ENCODE peak calls at places on chromosomes 6 and 20, in nine cellular contexts. U is lower lobe of right lung; M is psoas muscle; S is neural progenitor cell; Y is fibroblast of lung; A is CD8-positive, alpha-beta memory T cell; X is colonic mucosa; G is heart left ventricle; H is PC-3. F is an unnamed sample. For H3K27me3, the result is how much of the 10 kb centered on the place peaks cover.

GRCh38 chr20:10641893-10642292 is 31.9 kb downstream of the JAG1 start:
- DNase-seq in U (no peak), M (no peak), S (no peak), Y (no peak), A (no peak), X (no peak), G (no peak), H (no peak), F (no peak)

GRCh38 chr6:134217516-134218140 is 100.3 kb downstream of the SGK1 start:
- DNase-seq in U (no peak), M (no peak), S (no peak), Y (peak), A (no peak), X (no peak), G (no peak), H (no peak), F (no peak)

GRCh38 chr6:73696990-73697651 is 1.1 kb downstream of the CD109 start:
- DNase-seq in U (no peak), M (no peak), S (no peak), Y (no peak), A (no peak), X (no peak), G (no peak), H (peak), F (no peak)

GRCh38 chr6:105452376-105452775 is 49.5 kb upstream of the PREP start:
- DNase-seq in U (no peak), M (no peak), S (no peak), Y (no peak), A (no peak), X (no peak), G (no peak), H (peak), F (no peak)

GRCh38 chr6:123895346-123895745 is 91.7 kb downstream of the NKAIN2 start:
- DNase-seq in U (no peak), M (no peak), S (no peak), Y (no peak), A (no peak), X (no peak), G (no peak), H (no peak), F (no peak)

GRCh38 chr6:169470790-169471189 is 217.1 kb upstream of the THBS2 start:
- DNase-seq in U (no peak), M (no peak), S (no peak), Y (no peak), A (no peak), X (no peak), G (no peak), H (no peak), F (no peak)

GRCh38 chr20:760751-761417 is 7.4 kb downstream of the SLC52A3 start:
- DNase-seq in U (peak), M (no peak), S (peak), Y (peak), A (no peak), X (no peak), G (no peak), H (no peak), F (no peak)

GRCh38 chr6:27237089-27237723 is 10.3 kb upstream of the PRSS16 start:
- DNase-seq in U (no peak), M (no peak), S (peak), Y (peak), A (no peak), X (peak), G (no peak), H (peak), F (no peak)

GRCh38 chr6:151999194-151999593 is 191.7 kb downstream of the ESR1 start:
- DNase-seq in U (no peak), M (no peak), S (no peak), Y (peak), A (no peak), X (no peak), G (no peak), H (peak), F (peak)

GRCh38 chr20:1934578-1935573 is 39.7 kb downstream of the SIRPA start:
- DNase-seq in U (no peak), M (peak), S (no peak), Y (peak), A (no peak), X (no peak), G (no peak), H (no peak), F (no peak)

GRCh38 chr20:53869466-53870258 is 200.7 kb downstream of the BCAS1 start:
- DNase-seq in U (peak), M (peak), S (peak), Y (peak), A (peak), X (peak), G (no peak), H (peak), F (peak)

GRCh38 chr20:33568378-33569289 is 78.7 kb downstream of the CBFA2T2 start:
- DNase-seq in U (no peak), M (no peak), S (peak), Y (no peak), A (no peak), X (no peak), G (no peak), H (peak), F (no peak)

GRCh38 chr6:128541261-128541660 is 20.9 kb upstream of the PTPRK start:
- DNase-seq in U (no peak), M (no peak), S (no peak), Y (no peak), A (no peak), X (no peak), G (no peak), H (no peak), F (no peak)

GRCh38 chr6:53608386-53608785 is 57.2 kb downstream of the KLHL31 start:
- DNase-seq in U (no peak), M (no peak), S (no peak), Y (no peak), A (no peak), X (no peak), G (no peak), H (no peak), F (no peak)

GRCh38 chr6:120378582-120379220 is 955.6 kb downstream of the TBC1D32 start:
- DNase-seq in U (no peak), M (no peak), S (peak), Y (peak), A (no peak), X (no peak), G (no peak), H (peak), F (no peak)

GRCh38 chr6:15408008-15408407 is 162.1 kb downstream of the JARID2 start:
- DNase-seq in U (no peak), M (no peak), S (no peak), Y (no peak), A (no peak), X (no peak), G (no peak), H (no peak), F (no peak)

GRCh38 chr6:166381733-166382499 is 824 bp downstream of the MPC1 start:
- DNase-seq in U (peak), M (peak), S (peak), Y (peak), A (peak), X (peak), G (peak), H (peak), F (no peak)

GRCh38 chr20:50646483-50646996 is 44.8 kb downstream of the RIPOR3 start:
- DNase-seq in U (no peak), M (no peak), S (no peak), Y (peak), A (no peak), X (no peak), G (no peak), H (peak), F (no peak)

GRCh38 chr6:21610376-21610775 is 16.8 kb downstream of the SOX4 start:
- DNase-seq in U (no peak), M (no peak), S (no peak), Y (no peak), A (no peak), X (no peak), G (no peak), H (no peak), F (no peak)

GRCh38 chr6:158958504-158959386 is 41.3 kb downstream of the RSPH3 start:
- DNase-seq in U (no peak), M (no peak), S (no peak), Y (no peak), A (peak), X (no peak), G (no peak), H (no peak), F (no peak)

GRCh38 chr20:16491277-16491912 is 81.9 kb downstream of the KIF16B start:
- DNase-seq in U (no peak), M (no peak), S (no peak), Y (peak), A (no peak), X (no peak), G (no peak), H (no peak), F (no peak)

GRCh38 chr6:39357998-39358686 is 35.6 kb upstream of the KCNK16 start:
- DNase-seq in U (no peak), M (no peak), S (no peak), Y (peak), A (no peak), X (peak), G (no peak), H (peak), F (peak)

GRCh38 chr6:125325586-125325985 is 23.8 kb upstream of the HDDC2 start:
- DNase-seq in U (no peak), M (no peak), S (no peak), Y (peak), A (no peak), X (no peak), G (no peak), H (no peak), F (no peak)

GRCh38 chr6:41367700-41368099 is 32.3 kb downstream of the NCR2 start:
- DNase-seq in U (no peak), M (no peak), S (peak), Y (peak), A (no peak), X (peak), G (no peak), H (peak), F (no peak)

GRCh38 chr6:23503173-23503572 is 622.8 kb upstream of the NRSN1 start:
- DNase-seq in U (no peak), M (no peak), S (no peak), Y (no peak), A (no peak), X (no peak), G (no peak), H (no peak), F (no peak)

GRCh38 chr6:39393075-39393474 is 70.6 kb upstream of the KCNK16 start:
- DNase-seq in U (no peak), M (no peak), S (no peak), Y (no peak), A (no peak), X (no peak), G (no peak), H (no peak), F (no peak)

GRCh38 chr6:80767808-80768207 is 661.3 kb downstream of the BCKDHB start:
- DNase-seq in U (no peak), M (peak), S (no peak), Y (peak), A (no peak), X (peak), G (peak), H (peak), F (peak)

GRCh38 chr20:38152175-38153010 is 12.7 kb downstream of the TGM2 start:
- DNase-seq in U (peak), M (peak), S (no peak), Y (peak), A (no peak), X (peak), G (peak), H (peak), F (peak)

GRCh38 chr6:49233483-49233882 is 229.6 kb downstream of the MMUT start:
- DNase-seq in U (no peak), M (no peak), S (no peak), Y (no peak), A (no peak), X (no peak), G (no peak), H (peak), F (no peak)

GRCh38 chr6:129104560-129104959 is 221.6 kb downstream of the LAMA2 start:
- DNase-seq in U (no peak), M (no peak), S (no peak), Y (peak), A (no peak), X (no peak), G (no peak), H (no peak), F (no peak)

GRCh38 chr20:49976542-49976941 is 6.2 kb upstream of the SNAI1 start:
- DNase-seq in U (no peak), M (no peak), S (no peak), Y (peak), A (no peak), X (no peak), G (no peak), H (peak), F (no peak)

DNA sequence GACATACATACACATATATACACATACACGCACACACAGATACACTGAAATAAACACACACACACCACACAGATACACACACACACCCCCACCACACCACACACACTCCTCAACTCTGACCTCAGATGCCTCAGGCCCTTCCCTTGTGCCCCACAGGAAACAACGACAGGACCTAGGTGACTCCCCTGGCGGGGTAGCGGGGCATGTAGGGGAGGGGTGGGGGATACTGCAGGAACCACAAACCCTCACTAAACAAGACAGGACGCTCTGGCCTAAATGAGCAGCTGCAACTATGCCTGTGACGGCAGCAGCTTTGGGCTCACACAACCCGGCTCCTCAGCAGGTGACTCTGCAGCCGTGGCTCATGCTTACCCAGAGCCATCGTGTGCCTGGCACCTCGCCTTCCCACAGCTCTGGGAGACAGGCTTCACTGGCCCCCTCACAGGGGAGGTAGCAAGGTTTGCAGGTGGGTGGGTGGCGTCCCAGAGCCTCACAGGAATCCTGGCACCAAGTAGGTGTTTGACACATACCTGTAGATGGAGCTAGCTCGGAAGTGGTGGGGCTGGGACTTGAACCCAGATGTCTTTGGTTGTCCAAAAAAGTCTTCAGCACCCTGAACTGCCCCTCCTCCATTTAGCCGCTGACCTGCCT is 100.8 kb downstream of the GRM4 start:
- DNase-seq in U (no peak), M (no peak), S (no peak), Y (no peak), A (peak), X (no peak), G (no peak), H (no peak), F (no peak)
- H3K4me3 ChIP-seq in U (no peak), M (no peak), S (no peak), Y (no peak), A (no peak), X (no peak), G (no peak), H (no peak), F (no peak)

GRCh38 chr20:46784450-46785127 is 75.1 kb downstream of the SLC2A10 start:
- DNase-seq in U (no peak), M (no peak), S (no peak), Y (peak), A (no peak), X (no peak), G (no peak), H (peak), F (no peak)

GRCh38 chr20:46774943-46775560 is 65.6 kb downstream of the SLC2A10 start:
- DNase-seq in U (no peak), M (no peak), S (no peak), Y (no peak), A (no peak), X (no peak), G (no peak), H (peak), F (no peak)

GRCh38 chr20:46775826-46776225 is 66.4 kb downstream of the SLC2A10 start:
- DNase-seq in U (no peak), M (no peak), S (no peak), Y (no peak), A (no peak), X (no peak), G (no peak), H (no peak), F (no peak)

DNA sequence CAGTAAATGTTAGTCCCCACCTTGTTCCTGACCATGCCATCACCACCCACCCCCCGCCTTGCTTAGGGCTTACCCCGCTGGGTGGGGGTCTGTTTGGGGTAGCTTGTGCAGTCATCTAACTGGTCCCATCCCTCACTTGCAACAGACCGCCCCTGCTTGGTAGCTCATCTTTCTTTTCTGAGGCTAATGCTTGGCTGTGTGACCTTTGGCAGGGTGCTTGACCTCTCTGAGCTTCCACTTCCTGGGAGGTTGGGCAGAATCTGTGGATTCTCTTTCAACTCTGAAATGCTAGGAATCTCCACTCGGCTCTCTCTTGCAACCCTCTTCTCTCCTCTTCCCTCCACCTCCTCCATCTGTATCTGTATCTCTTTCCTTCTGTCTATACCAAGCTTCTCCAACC is 70.4 kb downstream of the SLC2A10 start:
- DNase-seq in U (no peak), M (no peak), S (no peak), Y (no peak), A (no peak), X (no peak), G (no peak), H (no peak), F (no peak)
- H3K27me3 ChIP-seq in U (under half), M (under half), S (under half), Y (under half), A (under half), X (under half), G (under half), H (under half), F (under half)

GRCh38 chr20:31573555-31574295 is 31.4 kb upstream of the ID1 start:
- DNase-seq in U (no peak), M (no peak), S (no peak), Y (peak), A (no peak), X (no peak), G (no peak), H (peak), F (no peak)

GRCh38 chr20:31570021-31570463 is 35.0 kb upstream of the ID1 start:
- DNase-seq in U (no peak), M (no peak), S (no peak), Y (peak), A (no peak), X (no peak), G (no peak), H (no peak), F (no peak)

GRCh38 chr20:31570735-31571617 is 34.1 kb upstream of the ID1 start:
- DNase-seq in U (no peak), M (no peak), S (no peak), Y (peak), A (no peak), X (no peak), G (peak), H (no peak), F (no peak)

GRCh38 chr20:31572701-31573554 is 32.2 kb upstream of the ID1 start:
- DNase-seq in U (peak), M (peak), S (peak), Y (peak), A (peak), X (peak), G (peak), H (peak), F (peak)

GRCh38 chr20:31572042-31572700 is 32.9 kb upstream of the ID1 start:
- DNase-seq in U (no peak), M (no peak), S (no peak), Y (no peak), A (no peak), X (no peak), G (no peak), H (no peak), F (no peak)
- H3K4me3 ChIP-seq in U (peak), M (peak), S (peak), Y (no peak), A (peak), X (peak), G (peak), H (peak), F (no peak)

DNA sequence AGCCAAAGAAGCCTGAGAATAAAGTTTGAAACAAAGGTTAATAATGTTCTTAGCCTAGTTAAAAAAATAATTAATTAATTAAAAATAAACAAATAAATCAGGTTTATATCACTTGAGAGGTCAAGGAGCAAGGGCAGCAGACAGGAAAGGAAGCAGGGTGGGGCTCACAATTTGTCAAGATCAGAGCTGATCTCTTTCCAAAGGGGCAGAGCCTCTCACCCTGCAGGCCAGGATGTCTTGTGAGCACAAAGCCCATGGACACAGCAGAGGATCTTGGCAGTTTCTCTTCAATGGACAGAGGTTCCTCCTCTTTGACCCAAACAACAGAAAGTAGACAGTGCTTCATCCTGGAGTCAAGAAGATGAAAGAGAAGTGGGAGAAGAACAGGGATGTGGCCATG is 14.9 kb downstream of the ULBP1 start:
- DNase-seq in U (no peak), M (no peak), S (no peak), Y (no peak), A (no peak), X (no peak), G (no peak), H (no peak), F (no peak)
- H3K27me3 ChIP-seq in U (under half), M (under half), S (half or more), Y (under half), A (under half), X (under half), G (under half), H (under half), F (under half)

GRCh38 chr6:46170357-46171289 is at the start of gene ENPP5:
- DNase-seq in U (peak), M (peak), S (peak), Y (peak), A (peak), X (peak), G (peak), H (peak), F (peak)
- H3K4me3 ChIP-seq in U (peak), M (peak), S (peak), Y (peak), A (peak), X (peak), G (peak), H (no peak), F (peak)

GRCh38 chr6:30409184-30409583 is 64.2 kb downstream of the RPP21 start:
- DNase-seq in U (no peak), M (no peak), S (no peak), Y (no peak), A (no peak), X (no peak), G (no peak), H (no peak), F (no peak)
- H3K27me3 ChIP-seq in U (under half), M (under half), S (half or more), Y (under half), A (under half), X (under half), G (half or more), H (under half), F (under half)

GRCh38 chr6:139369568-139370046 is 4.8 kb downstream of the CITED2 start:
- DNase-seq in U (no peak), M (no peak), S (peak), Y (peak), A (no peak), X (no peak), G (no peak), H (peak), F (no peak)

GRCh38 chr6:139372326-139373153 is 1.9 kb downstream of the CITED2 start:
- DNase-seq in U (no peak), M (no peak), S (no peak), Y (peak), A (no peak), X (no peak), G (no peak), H (peak), F (no peak)

GRCh38 chr6:139371421-139372253 is 2.8 kb downstream of the CITED2 start:
- DNase-seq in U (no peak), M (no peak), S (peak), Y (peak), A (no peak), X (no peak), G (no peak), H (peak), F (no peak)

GRCh38 chr6:139370047-139370706 is 4.3 kb downstream of the CITED2 start:
- DNase-seq in U (no peak), M (no peak), S (peak), Y (peak), A (no peak), X (no peak), G (no peak), H (peak), F (no peak)

GRCh38 chr6:139370707-139371345 is 3.6 kb downstream of the CITED2 start:
- DNase-seq in U (no peak), M (no peak), S (no peak), Y (peak), A (no peak), X (no peak), G (no peak), H (no peak), F (no peak)
- H3K4me3 ChIP-seq in U (peak), M (peak), S (peak), Y (peak), A (no peak), X (no peak), G (no peak), H (peak), F (peak)

GRCh38 chr20:56924316-56924975 is 295.3 kb downstream of the TFAP2C start:
- DNase-seq in U (no peak), M (no peak), S (peak), Y (no peak), A (no peak), X (no peak), G (no peak), H (no peak), F (no peak)
- H3K27me3 ChIP-seq in U (half or more), M (under half), S (half or more), Y (under half), A (under half), X (under half), G (half or more), H (under half), F (under half)

GRCh38 chr6:148776321-148776966 is 29.6 kb downstream of the UST start:
- DNase-seq in U (no peak), M (no peak), S (no peak), Y (peak), A (no peak), X (no peak), G (no peak), H (peak), F (no peak)
- H3K4me3 ChIP-seq in U (no peak), M (no peak), S (no peak), Y (peak), A (no peak), X (no peak), G (no peak), H (peak), F (no peak)